ENCODE peak calls at places on chromosome 17, in six cellular contexts. I is BE2C; L is body of pancreas; Y is transverse colon; M is right lobe of liver; O is CD8-positive, alpha-beta memory T cell. X is an unnamed sample. For H3K36me3, the result is how much of the 10 kb centered on the place peaks cover.

GRCh38 chr17:76271669-76272540 is 6.8 kb downstream of the UBALD2 start:
- DNase-seq in O (peak), L (peak), M (peak), Y (peak), I (no peak), X (no peak)

GRCh38 chr17:81543756-81544155 is 8.4 kb downstream of the FAAP100 start:
- DNase-seq in L (no peak), Y (no peak), O (no peak), M (no peak), I (no peak), X (no peak)

GRCh38 chr17:79621151-79621940 is 10.5 kb upstream of the RBFOX3 start:
- DNase-seq in Y (peak), M (peak), L (peak), O (no peak), I (no peak), X (no peak)

GRCh38 chr17:41520821-41521521 is 2.3 kb upstream of the KRT15 start:
- DNase-seq in O (no peak), Y (peak), I (peak), L (no peak), M (no peak), X (no peak)

GRCh38 chr17:58991718-58992331 is 114.9 kb downstream of the TRIM37 start:
- DNase-seq in M (peak), L (no peak), I (no peak), Y (peak), O (no peak), X (no peak)

GRCh38 chr17:17859909-17860760 is 23.3 kb upstream of the SREBF1 start:
- DNase-seq in I (peak), M (peak), L (peak), Y (peak), O (peak), X (no peak)

GRCh38 chr17:883586-883962 is 96.0 kb downstream of the NXN start:
- DNase-seq in L (no peak), O (no peak), M (no peak), I (no peak), Y (no peak), X (no peak)

GRCh38 chr17:40827746-40828453 is 5.5 kb upstream of the KRT10 start:
- DNase-seq in L (no peak), M (no peak), Y (no peak), O (no peak), I (no peak), X (no peak)

GRCh38 chr17:55527520-55528118 is 16.4 kb upstream of the SMIM36 start:
- DNase-seq in I (peak), M (no peak), Y (no peak), O (no peak), L (no peak), X (no peak)

GRCh38 chr17:5584971-5585794 is 874 bp upstream of the NLRP1 start:
- DNase-seq in I (no peak), M (no peak), Y (no peak), L (no peak), O (no peak), X (no peak)

GRCh38 chr17:40021471-40021961 is 6.3 kb downstream of the CSF3 start:
- DNase-seq in M (no peak), L (no peak), O (no peak), Y (no peak), I (no peak), X (no peak)

GRCh38 chr17:31740611-31741082 is 118.4 kb downstream of the COPRS start:
- DNase-seq in O (no peak), M (no peak), L (no peak), Y (no peak), I (no peak), X (no peak)

GRCh38 chr17:32555611-32556310 is 69.0 kb downstream of the CDK5R1 start:
- DNase-seq in L (no peak), O (no peak), Y (no peak), I (no peak), M (no peak), X (no peak)

GRCh38 chr17:44465276-44465675 is 37.9 kb downstream of the GPATCH8 start:
- DNase-seq in L (no peak), Y (no peak), I (no peak), O (no peak), M (no peak), X (no peak)
- H3K36me3 ChIP-seq in L (under half), Y (under half), I (under half), O (under half), M (under half), X (under half)

GRCh38 chr17:8447816-8448215 is 12.1 kb downstream of the NDEL1 start:
- DNase-seq in L (no peak), Y (no peak), I (no peak), O (no peak), M (no peak), X (no peak)

GRCh38 chr17:8451937-8452614 is 16.4 kb downstream of the NDEL1 start:
- DNase-seq in I (no peak), O (no peak), L (no peak), M (no peak), Y (no peak), X (no peak)

GRCh38 chr17:8444506-8444905 is 8.8 kb downstream of the NDEL1 start:
- DNase-seq in L (no peak), M (no peak), Y (no peak), O (no peak), I (no peak), X (no peak)

GRCh38 chr17:8445536-8445935 is 9.9 kb downstream of the NDEL1 start:
- DNase-seq in O (no peak), M (no peak), L (no peak), Y (no peak), I (no peak), X (no peak)

DNA sequence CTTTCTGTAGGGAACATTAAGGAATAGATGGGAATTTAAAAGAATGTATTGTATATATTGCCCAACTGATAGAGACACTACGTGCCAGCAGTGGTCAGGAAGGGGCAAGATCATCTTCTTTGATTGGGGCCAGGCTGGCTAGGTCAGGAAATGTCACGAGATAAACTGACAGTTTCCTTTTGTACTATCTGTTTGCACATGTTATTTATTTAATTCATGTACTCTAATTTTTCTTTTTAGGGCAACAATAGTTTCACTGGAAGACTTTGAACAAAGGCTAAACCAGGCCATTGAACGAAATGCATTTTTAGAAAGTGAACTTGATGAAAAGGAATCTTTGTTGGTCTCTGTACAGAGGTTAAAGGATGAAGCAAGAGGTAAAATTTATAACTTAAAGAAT is 12.6 kb downstream of the NDEL1 start:
- DNase-seq in O (no peak), M (no peak), I (no peak), Y (no peak), L (no peak), X (no peak)
- H3K36me3 ChIP-seq in O (under half), M (under half), I (under half), Y (half or more), L (under half), X (under half)

GRCh38 chr17:65953316-65954147 is 238.4 kb downstream of the CEP112 start:
- DNase-seq in I (no peak), L (no peak), Y (no peak), M (no peak), O (no peak), X (no peak)
- H3K36me3 ChIP-seq in I (under half), L (under half), Y (under half), M (under half), O (under half), X (under half)

GRCh38 chr17:50076591-50077235 is 18.4 kb upstream of the PDK2 start:
- DNase-seq in M (no peak), Y (no peak), L (no peak), O (no peak), I (peak), X (no peak)

GRCh38 chr17:50075446-50076032 is 19.6 kb upstream of the PDK2 start:
- DNase-seq in L (no peak), M (no peak), Y (no peak), I (no peak), O (no peak), X (no peak)

GRCh38 chr17:50078430-50078829 is 16.7 kb upstream of the PDK2 start:
- DNase-seq in M (no peak), I (no peak), Y (no peak), O (no peak), L (no peak), X (no peak)

GRCh38 chr17:50074227-50074626 is 18.3 kb downstream of the ITGA3 start:
- DNase-seq in Y (no peak), I (no peak), L (no peak), O (no peak), M (no peak), X (no peak)

DNA sequence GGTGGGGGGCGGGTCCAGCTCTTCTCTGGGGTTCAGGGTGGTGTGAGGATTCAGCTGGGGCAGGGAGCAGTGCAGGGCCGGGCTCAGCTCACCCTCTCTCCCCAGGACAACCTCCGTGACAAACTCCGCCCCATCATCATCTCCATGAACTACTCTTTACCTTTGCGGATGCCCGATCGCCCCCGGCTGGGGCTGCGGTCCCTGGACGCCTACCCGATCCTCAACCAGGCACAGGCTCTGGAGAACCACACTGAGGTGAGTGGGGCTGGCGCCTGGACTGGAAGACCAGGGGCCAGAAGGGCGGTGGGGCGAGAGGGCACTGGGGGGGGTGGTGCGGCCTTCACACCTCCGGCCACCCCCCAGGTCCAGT is 18.9 kb upstream of the PDK2 start:
- DNase-seq in M (no peak), L (no peak), I (no peak), O (no peak), Y (no peak), X (no peak)
- H3K36me3 ChIP-seq in M (under half), L (under half), I (under half), O (under half), Y (half or more), X (under half)

GRCh38 chr17:56992364-56992763 is 14.4 kb downstream of the SCPEP1 start:
- DNase-seq in L (no peak), M (no peak), O (no peak), I (no peak), Y (no peak), X (no peak)

GRCh38 chr17:56985371-56986162 is 7.6 kb downstream of the SCPEP1 start:
- DNase-seq in M (no peak), L (no peak), Y (no peak), I (no peak), O (no peak), X (no peak)

GRCh38 chr17:56994009-56994792 is 16.3 kb downstream of the SCPEP1 start:
- DNase-seq in O (no peak), Y (no peak), M (no peak), I (no peak), L (no peak), X (no peak)

GRCh38 chr17:56987283-56987834 is 9.4 kb downstream of the SCPEP1 start:
- DNase-seq in Y (no peak), M (no peak), L (no peak), I (no peak), O (no peak), X (no peak)

GRCh38 chr17:56988901-56989572 is 11.1 kb downstream of the SCPEP1 start:
- DNase-seq in Y (no peak), L (no peak), I (no peak), M (no peak), O (no peak), X (no peak)
- H3K36me3 ChIP-seq in Y (under half), L (under half), I (under half), M (under half), O (under half), X (under half)

GRCh38 chr17:63589646-63590045 is 11.0 kb upstream of the TACO1 start:
- DNase-seq in O (no peak), Y (no peak), I (no peak), M (no peak), L (no peak), X (no peak)

GRCh38 chr17:63592797-63593196 is 7.9 kb upstream of the TACO1 start:
- DNase-seq in L (no peak), Y (no peak), O (no peak), M (no peak), I (no peak), X (no peak)

GRCh38 chr17:63588797-63589196 is 11.9 kb upstream of the TACO1 start:
- DNase-seq in I (no peak), L (no peak), M (no peak), Y (no peak), O (no peak), X (no peak)

DNA sequence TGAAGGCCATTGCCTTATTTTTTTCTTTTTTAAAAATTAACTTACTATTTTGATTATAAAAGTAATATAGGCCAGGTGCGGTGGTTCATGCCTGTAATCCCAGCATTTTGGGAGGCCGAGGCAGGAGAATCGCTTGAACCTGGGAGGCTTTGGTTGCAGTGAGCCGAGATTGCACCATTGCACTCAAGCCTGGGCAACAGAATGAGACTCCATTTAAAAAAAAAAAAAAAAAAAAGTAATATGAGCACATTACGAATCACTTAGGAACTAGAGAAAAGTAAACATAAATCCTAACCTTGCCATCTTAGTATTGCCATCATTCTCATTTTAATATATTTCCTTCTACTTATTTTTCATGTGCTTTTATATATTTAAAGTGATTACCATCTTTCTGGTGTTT is 12.9 kb upstream of the TACO1 start:
- DNase-seq in Y (no peak), M (no peak), L (no peak), I (no peak), O (no peak), X (no peak)
- H3K36me3 ChIP-seq in Y (half or more), M (under half), L (under half), I (half or more), O (half or more), X (under half)

DNA sequence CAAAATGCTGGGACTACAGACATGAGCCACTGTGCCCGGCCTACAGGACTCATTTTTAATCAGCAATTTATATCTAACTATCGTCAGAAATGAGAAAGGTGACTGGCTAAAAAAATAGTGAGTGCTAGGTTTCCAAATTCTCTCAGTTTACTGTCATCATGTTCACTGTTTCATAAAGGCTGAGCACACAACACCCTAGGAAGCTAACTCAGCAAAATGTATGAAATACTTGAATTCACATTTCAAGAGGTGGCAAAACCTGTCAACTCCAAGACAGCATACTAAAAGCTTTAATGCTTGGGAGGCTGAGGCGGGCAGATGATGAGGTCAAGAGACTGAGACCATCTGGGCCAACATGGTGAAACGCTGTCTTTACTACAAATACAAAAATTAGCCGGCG is 16.7 kb downstream of the WDR45B start:
- DNase-seq in O (no peak), I (no peak), M (no peak), L (no peak), Y (no peak), X (no peak)
- H3K36me3 ChIP-seq in O (under half), I (under half), M (under half), L (under half), Y (under half), X (under half)

GRCh38 chr17:4167786-4168185 is 24.8 kb downstream of the CYB5D2 start:
- DNase-seq in M (no peak), Y (no peak), L (no peak), O (no peak), I (no peak), X (no peak)
- H3K36me3 ChIP-seq in M (half or more), Y (half or more), L (under half), O (half or more), I (under half), X (under half)

GRCh38 chr17:18889658-18890057 is 31.7 kb downstream of the PRPSAP2 start:
- DNase-seq in O (no peak), I (no peak), M (no peak), Y (no peak), L (no peak), X (no peak)
- H3K36me3 ChIP-seq in O (under half), I (under half), M (under half), Y (under half), L (under half), X (under half)